ENCODE peak calls at places on chromosomes 16 and 17, in ten cellular contexts. D, F, M, G, N, W, B, X, J and Z are unnamed samples.

GRCh38 chr17:73646409-73647305 is 2.4 kb upstream of the SDK2 start:
- DNase-seq in D (peak; percentile 54), F (peak; percentile 13), M (no peak), G (no peak), N (no peak), W (peak; percentile 83), B (no peak), X (no peak), J (peak; percentile 21), Z (no peak)

GRCh38 chr17:16968786-16969185 is 3.1 kb downstream of the TNFRSF13B start:
- DNase-seq in D (no peak), F (no peak), M (no peak), G (no peak), N (no peak), W (no peak), B (no peak), X (no peak), J (no peak), Z (no peak)

GRCh38 chr16:81703177-81704155 is 75.6 kb upstream of the PLCG2 start:
- DNase-seq in D (peak; percentile 80), F (no peak), M (no peak), G (peak; percentile 87), N (no peak), W (no peak), B (no peak), X (no peak), J (no peak), Z (no peak)

GRCh38 chr17:78965369-78965982 is 14.2 kb downstream of the LGALS3BP start:
- DNase-seq in D (no peak), F (no peak), M (no peak), G (peak; percentile 66), N (no peak), W (no peak), B (no peak), X (no peak), J (peak; percentile 44), Z (no peak)

GRCh38 chr16:53129281-53130192 is 74.7 kb downstream of the CHD9 start:
- DNase-seq in D (no peak), F (no peak), M (no peak), G (no peak), N (no peak), W (peak; percentile 12), B (no peak), X (no peak), J (peak; percentile 62), Z (no peak)

GRCh38 chr17:67474081-67474661 is 97.1 kb downstream of the PITPNC1 start:
- DNase-seq in D (no peak), F (no peak), M (no peak), G (peak; percentile 18), N (no peak), W (no peak), B (peak; percentile 77), X (no peak), J (no peak), Z (peak; percentile 63)

GRCh38 chr17:10067446-10068143 is 130.8 kb downstream of the GAS7 start:
- DNase-seq in D (no peak), F (no peak), M (no peak), G (no peak), N (no peak), W (no peak), B (no peak), X (no peak), J (no peak), Z (peak; percentile 32)

GRCh38 chr17:57132663-57133062 is 47.6 kb downstream of the AKAP1 start:
- DNase-seq in D (no peak), F (no peak), M (no peak), G (no peak), N (no peak), W (peak; percentile 58), B (no peak), X (no peak), J (no peak), Z (no peak)

GRCh38 chr17:80274871-80275449 is 14.3 kb downstream of the RNF213 start:
- DNase-seq in D (no peak), F (no peak), M (no peak), G (no peak), N (no peak), W (no peak), B (no peak), X (no peak), J (no peak), Z (no peak)

GRCh38 chr17:74437702-74438101 is 5.8 kb downstream of the GPRC5C start:
- DNase-seq in D (no peak), F (no peak), M (no peak), G (no peak), N (no peak), W (peak; percentile 68), B (no peak), X (no peak), J (no peak), Z (no peak)

GRCh38 chr16:58196898-58197313 is 1.0 kb downstream of the CSNK2A2 start:
- DNase-seq in D (no peak), F (no peak), M (no peak), G (no peak), N (no peak), W (peak; percentile 30), B (no peak), X (peak; percentile 43), J (no peak), Z (no peak)

GRCh38 chr17:18920911-18921441 is 31.0 kb upstream of the SLC5A10 start:
- DNase-seq in D (no peak), F (no peak), M (no peak), G (no peak), N (no peak), W (no peak), B (no peak), X (no peak), J (peak; percentile 32), Z (no peak)

GRCh38 chr17:41692722-41693521 is 4.2 kb downstream of the EIF1 start:
- DNase-seq in D (no peak), F (no peak), M (no peak), G (no peak), N (no peak), W (no peak), B (no peak), X (no peak), J (no peak), Z (no peak)

GRCh38 chr17:58329808-58330543 is 1.4 kb upstream of the TSPOAP1 start:
- DNase-seq in D (no peak), F (no peak), M (no peak), G (no peak), N (no peak), W (no peak), B (no peak), X (no peak), J (no peak), Z (no peak)
- H3K27ac ChIP-seq in D (no peak overlapping the region), F (peak overlapping the region; percentile 91), M (no peak overlapping the region), G (no peak overlapping the region), N (no peak overlapping the region), W (no peak overlapping the region), B (no peak overlapping the region), X (peak overlapping the region; percentile 89), J (no peak overlapping the region), Z (no peak overlapping the region)

DNA sequence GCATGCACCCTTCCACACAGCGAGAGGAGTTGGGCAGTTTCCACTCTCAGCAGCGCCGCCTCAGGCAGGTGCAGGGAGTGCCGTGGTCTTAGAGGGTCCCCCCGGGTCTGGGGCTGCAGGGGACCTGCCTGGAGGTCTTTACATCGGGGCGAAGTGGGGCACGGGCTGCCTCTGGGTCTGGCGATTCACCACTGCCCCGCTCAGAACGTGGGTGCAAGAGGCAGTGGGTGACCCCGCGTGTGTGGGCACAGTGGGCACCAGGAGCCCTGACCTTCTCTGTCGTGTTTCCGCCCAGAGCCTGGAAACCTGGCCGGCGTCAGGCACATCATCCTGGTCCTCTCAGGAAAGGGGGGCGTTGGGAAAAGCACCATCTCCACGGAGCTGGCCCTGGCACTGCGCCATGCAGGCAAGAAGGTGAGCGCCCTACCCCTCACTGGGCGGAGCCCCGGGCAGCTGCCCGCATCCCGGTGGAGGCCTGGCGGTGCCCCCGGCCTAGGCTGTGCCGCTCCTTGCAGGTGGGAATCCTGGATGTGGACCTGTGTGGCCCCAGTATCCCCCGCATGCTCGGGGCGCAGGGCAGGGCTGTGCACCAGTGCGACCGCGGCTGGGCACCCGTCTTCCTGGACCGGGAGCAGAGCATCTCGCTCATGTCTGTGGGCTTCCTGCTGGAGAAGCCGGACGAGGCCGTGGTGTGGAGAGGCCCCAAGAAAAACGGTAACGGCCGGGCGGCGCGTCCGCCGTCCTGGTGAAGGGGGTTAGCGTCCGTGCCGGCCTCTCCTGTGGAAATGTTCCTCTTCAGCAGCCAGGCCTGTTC is 3.7 kb downstream of the NUBP2 start:
- DNase-seq in D (no peak), F (no peak), M (no peak), G (peak; percentile 10), N (no peak), W (no peak), B (no peak), X (peak; percentile 82), J (no peak), Z (no peak)
- TF ChIP-seq EP300 in D (no peak), F (no peak), M (no peak), G (no peak), N (no peak), W (no peak), B (no peak), X (no peak), J (no peak), Z (no peak)

DNA sequence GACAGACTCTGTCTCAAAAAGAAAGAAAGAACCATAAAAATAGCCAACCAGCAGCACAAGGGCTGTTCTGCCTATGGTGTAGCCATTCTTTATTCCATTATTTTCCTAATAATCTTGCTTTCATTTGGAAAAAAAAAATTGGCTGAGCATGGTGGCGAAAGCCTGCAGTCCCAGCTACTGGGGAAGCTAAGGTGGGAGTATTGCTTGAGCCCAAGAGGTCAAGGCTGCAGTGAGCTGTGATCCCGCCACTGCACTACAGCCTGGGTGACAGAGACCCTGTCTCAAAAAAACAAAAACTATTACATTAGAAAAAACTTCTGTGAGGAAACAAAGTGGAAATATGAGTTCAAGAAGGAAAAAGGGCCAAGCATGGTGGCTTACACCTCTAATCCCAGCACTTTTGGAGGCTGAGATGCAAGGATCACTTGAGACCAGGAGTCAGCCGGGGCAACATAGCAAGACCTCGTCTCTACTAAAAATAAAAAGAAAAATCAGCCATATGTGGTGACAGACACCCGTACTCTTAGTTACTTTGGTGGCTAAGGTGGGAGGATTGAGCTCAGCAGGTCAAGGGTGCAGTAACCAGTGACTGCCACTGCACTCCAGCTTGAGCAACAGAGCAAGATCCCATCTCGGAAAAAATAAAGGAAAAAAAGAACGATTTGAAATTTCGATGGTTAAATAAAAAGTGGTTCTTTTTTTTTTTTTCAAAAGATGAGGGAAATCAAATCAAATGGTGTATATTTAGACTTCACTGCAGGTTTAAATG is 2.5 kb downstream of the DCAKD start:
- DNase-seq in D (peak; percentile 56), F (no peak), M (no peak), G (no peak), N (no peak), W (peak; percentile 38), B (no peak), X (no peak), J (peak; percentile 35), Z (no peak)
- TF ChIP-seq CTCF in D (peak; percentile 22), F (no peak), M (no peak), G (no peak), N (no peak), W (peak; percentile 49), B (no peak), X (no peak), J (no peak), Z (peak; percentile 30)

DNA sequence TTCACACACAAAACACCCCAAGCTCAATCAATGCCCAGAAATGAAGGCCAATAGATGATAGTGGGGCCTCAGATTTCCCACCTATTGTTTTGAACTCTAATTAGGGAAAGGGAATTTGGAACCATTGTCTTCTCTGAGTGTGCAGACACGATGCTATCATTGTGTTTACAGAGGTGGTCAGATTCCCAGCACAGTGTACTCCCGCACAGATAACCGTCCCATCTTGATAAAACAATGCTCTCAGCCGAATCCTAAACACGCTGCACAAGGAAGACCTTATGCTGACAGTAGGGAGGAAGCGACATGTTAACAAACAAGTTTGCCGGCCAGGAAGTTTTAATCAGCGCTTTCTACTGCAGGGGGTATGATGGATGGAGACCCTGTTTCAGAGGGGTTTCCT is 684.6 kb downstream of the MAF start:
- DNase-seq in D (no peak), F (no peak), M (no peak), G (no peak), N (no peak), W (no peak), B (no peak), X (no peak), J (no peak), Z (no peak)
- H3K27ac ChIP-seq in D (no peak overlapping the region), F (no peak overlapping the region), M (no peak overlapping the region), G (no peak overlapping the region), N (no peak overlapping the region), W (no peak overlapping the region), B (no peak overlapping the region), X (no peak overlapping the region), J (no peak overlapping the region), Z (no peak overlapping the region)